ENCODE peak calls at places on chromosome 1, in nine cellular contexts. C is D341Med; W is GF-D8; T is ACHN; X is DMS53; K is NCI-H226; M is T-helper 1 cell; R is GM12891; V is stimulated activated CD4-positive, alpha-beta T cell treated with anti-CD3 and anti-CD28 coated beads, TNF-alpha, amount 100 ng/mL, for 24 hours. E is an unnamed sample.

GRCh38 chr1:40740039-40740991 is 43.3 kb upstream of the KCNQ4 start:
- DNase-seq in M (no peak), R (no peak), K (no peak), V (no peak), T (no peak), W (no peak), X (no peak), C (peak; percentile 45), E (no peak)

GRCh38 chr1:3247521-3248031 is 178.6 kb downstream of the PRDM16 start:
- DNase-seq in M (no peak), T (no peak), K (no peak), C (no peak), X (no peak), V (no peak), R (no peak), W (no peak), E (no peak)

GRCh38 chr1:182257369-182258063 is 134.1 kb downstream of the GLUL start:
- DNase-seq in T (no peak), K (peak; percentile 40), C (no peak), W (no peak), R (no peak), V (no peak), X (no peak), M (no peak), E (no peak)

GRCh38 chr1:221939598-221939997 is 197.7 kb upstream of the DUSP10 start:
- DNase-seq in V (no peak), W (no peak), T (no peak), C (no peak), R (no peak), K (no peak), M (no peak), X (no peak), E (no peak)

GRCh38 chr1:168693197-168693871 is 35.7 kb downstream of the DPT start:
- DNase-seq in W (no peak), M (no peak), T (no peak), V (no peak), R (no peak), X (no peak), C (no peak), K (no peak), E (no peak)

GRCh38 chr1:93827633-93828436 is 51.2 kb downstream of the DNTTIP2 start:
- DNase-seq in X (no peak), T (no peak), V (no peak), K (peak; percentile 41), M (no peak), C (no peak), W (no peak), R (no peak), E (no peak)

GRCh38 chr1:234920136-234920842 is 208.3 kb downstream of the TOMM20 start:
- DNase-seq in R (no peak), V (no peak), T (no peak), X (no peak), K (no peak), W (no peak), M (no peak), C (no peak), E (no peak)

GRCh38 chr1:9181176-9181906 is 52.4 kb upstream of the GPR157 start:
- DNase-seq in V (peak; percentile 55), K (peak; percentile 39), W (no peak), M (peak; percentile 54), T (peak; percentile 65), C (peak; percentile 88), X (peak; percentile 80), R (peak; percentile 74), E (peak; percentile 60)

GRCh38 chr1:47569681-47570470 is 132.0 kb downstream of the FOXD2 start:
- DNase-seq in V (no peak), K (peak; percentile 91), C (no peak), X (peak; percentile 89), R (no peak), T (peak; percentile 91), M (no peak), W (no peak), E (no peak)

GRCh38 chr1:205913451-205914204 is 29.6 kb downstream of the SLC26A9 start:
- DNase-seq in C (no peak), X (no peak), M (no peak), K (peak; percentile 64), W (no peak), T (peak; percentile 96), V (no peak), R (no peak), E (no peak)

GRCh38 chr1:66676616-66677298 is 75.5 kb upstream of the DYNLT5 start:
- DNase-seq in X (no peak), C (no peak), R (no peak), T (no peak), W (no peak), K (no peak), M (no peak), V (no peak), E (no peak)

GRCh38 chr1:14949836-14950674 is 203.5 kb upstream of the TMEM51 start:
- DNase-seq in C (no peak), T (peak; percentile 23), M (no peak), V (no peak), R (no peak), K (no peak), W (peak; percentile 25), X (no peak), E (no peak)

GRCh38 chr1:219329606-219330005 is 155.9 kb downstream of the LYPLAL1 start:
- DNase-seq in T (no peak), W (no peak), V (no peak), M (no peak), K (peak; percentile 44), R (no peak), C (no peak), X (peak; percentile 46), E (no peak)

GRCh38 chr1:41314376-41314775 is 46.9 kb upstream of the FOXO6 start:
- DNase-seq in V (no peak), K (peak; percentile 39), W (no peak), M (no peak), T (no peak), X (no peak), C (no peak), R (no peak), E (no peak)

GRCh38 chr1:41611068-41611931 is 126.8 kb upstream of the EDN2 start:
- DNase-seq in V (no peak), X (no peak), R (no peak), C (no peak), M (no peak), W (no peak), K (no peak), T (no peak), E (peak; percentile 36)

GRCh38 chr1:30524840-30525617 is 198.4 kb downstream of the MATN1 start:
- DNase-seq in R (no peak), W (no peak), M (no peak), X (no peak), K (no peak), C (no peak), V (no peak), T (no peak), E (no peak)

GRCh38 chr1:177088974-177089373 is 75.5 kb downstream of the ASTN1 start:
- DNase-seq in R (no peak), C (no peak), M (no peak), T (no peak), X (no peak), V (no peak), W (no peak), K (no peak), E (no peak)

GRCh38 chr1:57889686-57890360 is 466.0 kb upstream of the DAB1 start:
- DNase-seq in R (no peak), W (no peak), V (no peak), T (no peak), C (no peak), X (no peak), M (no peak), K (no peak), E (no peak)

GRCh38 chr1:151720190-151720953 is 950 bp upstream of the RIIAD1 start:
- DNase-seq in X (no peak), T (no peak), K (no peak), W (no peak), V (no peak), C (no peak), R (peak; percentile 62), M (no peak), E (no peak)

GRCh38 chr1:223289621-223290020 is 74.4 kb downstream of the SUSD4 start:
- DNase-seq in M (no peak), C (no peak), V (no peak), K (no peak), W (no peak), X (peak; percentile 6), T (no peak), R (no peak), E (no peak)

E was measured in GDM1.